ENCODE peak calls at places on chromosomes 4 and X, in four cellular contexts. X is HEK293T, W is K562, M is HepG2. C is an unnamed sample.

GRCh38 chr4:109675843-109676242 is 27.4 kb downstream of the CASP6 start:
- DNase-seq in X (no peak), W (no peak), M (no peak), C (no peak)

GRCh38 chr4:75723117-75723801 is 1.1 kb upstream of the USO1 start:
- DNase-seq in X (no peak), W (no peak), M (peak; percentile 53), C (no peak)

GRCh38 chr4:185914583-185915199 is 102.7 kb upstream of the SORBS2 start:
- DNase-seq in X (no peak), W (no peak), M (peak; percentile 72), C (no peak)

GRCh38 chr4:10011277-10011676 is 10.0 kb downstream of the SLC2A9 start:
- DNase-seq in X (no peak), W (no peak), M (no peak), C (no peak)

GRCh38 chr4:7352486-7352885 is 82.2 kb downstream of the PSAPL1 start:
- DNase-seq in X (no peak), W (no peak), M (no peak), C (no peak)

GRCh38 chrX:14030248-14030592 is 528 bp upstream of the GEMIN8 start:
- DNase-seq in X (no peak), W (no peak), M (no peak), C (no peak)

GRCh38 chr4:11628093-11628725 is 199.5 kb upstream of the HS3ST1 start:
- DNase-seq in X (no peak), W (no peak), M (no peak), C (no peak)

GRCh38 chrX:104359124-104359523 is 104.4 kb upstream of the ESX1 start:
- DNase-seq in X (no peak), W (no peak), M (no peak), C (no peak)

GRCh38 chr4:15702941-15703403 is at the start of gene BST1:
- DNase-seq in X (no peak), W (no peak), M (no peak), C (peak; percentile 69)

GRCh38 chr4:83258463-83258862 is 26.1 kb downstream of the COQ2 start:
- DNase-seq in X (no peak), W (no peak), M (no peak), C (no peak)

GRCh38 chrX:23515028-23515427 is 152.3 kb upstream of the PRDX4 start:
- DNase-seq in X (no peak), W (no peak), M (no peak), C (no peak)

GRCh38 chr4:128768373-128768996 is 41.0 kb upstream of the JADE1 start:
- DNase-seq in X (no peak), W (no peak), M (no peak), C (no peak)

GRCh38 chr4:98476891-98477290 is 181.5 kb downstream of the TSPAN5 start:
- DNase-seq in X (peak; percentile 40), W (no peak), M (no peak), C (no peak)

GRCh38 chr4:150181536-150181935 is 103.3 kb downstream of the DCLK2 start:
- DNase-seq in X (no peak), W (no peak), M (no peak), C (no peak)

GRCh38 chr4:77820836-77821561 is 1.8 kb upstream of the CNOT6L start:
- DNase-seq in X (no peak), W (no peak), M (no peak), C (no peak)

GRCh38 chr4:75514131-75514948 is at the start of the genes RCHY1 and THAP6:
- DNase-seq in X (peak; percentile 91), W (peak; percentile 84), M (peak; percentile 96), C (peak; percentile 94)

GRCh38 chrX:49029876-49030275 is 13.3 kb downstream of the TFE3 start:
- DNase-seq in X (no peak), W (peak; percentile 60), M (no peak), C (peak; percentile 69)

GRCh38 chr4:14719053-14719452 is 283.2 kb upstream of the CPEB2 start:
- DNase-seq in X (no peak), W (no peak), M (no peak), C (no peak)

GRCh38 chrX:23610491-23610890 is 56.8 kb upstream of the PRDX4 start:
- DNase-seq in X (no peak), W (no peak), M (no peak), C (no peak)

GRCh38 chr4:153465583-153465921 is 608 bp upstream of the TMEM131L start:
- DNase-seq in X (peak; percentile 45), W (peak; percentile 60), M (peak; percentile 37), C (peak; percentile 41)

GRCh38 chrX:27555514-27555913 is 34.6 kb upstream of the DCAF8L2 start:
- DNase-seq in X (peak; percentile 35), W (no peak), M (peak; percentile 41), C (no peak)

GRCh38 chrX:4710618-4711433 is 997.4 kb upstream of the PRKX start:
- DNase-seq in X (no peak), W (no peak), M (peak; percentile 23), C (no peak)

GRCh38 chrX:16851421-16851820 is 18.7 kb downstream of the RBBP7 start:
- DNase-seq in X (no peak), W (no peak), M (no peak), C (no peak)

GRCh38 chrX:23066588-23067281 is 67.0 kb downstream of the DDX53 start:
- DNase-seq in X (no peak), W (no peak), M (no peak), C (no peak)

GRCh38 chr4:37555324-37555723 is 130.9 kb downstream of the RELL1 start:
- DNase-seq in X (no peak), W (no peak), M (no peak), C (no peak)

GRCh38 chr4:156615066-156615514 is 356.5 kb downstream of the PDGFC start:
- DNase-seq in X (no peak), W (no peak), M (no peak), C (no peak)

GRCh38 chrX:105552395-105552794 is 269.9 kb upstream of the NRK start:
- DNase-seq in X (no peak), W (no peak), M (no peak), C (no peak)

GRCh38 chr4:2045518-2045951 is 13.6 kb upstream of the NAT8L start:
- DNase-seq in X (no peak), W (no peak), M (no peak), C (no peak)
- TF ChIP-seq ELF4 in X (no peak), W (no peak), M (no peak), C (no peak)

GRCh38 chr4:60461551-60461950 is 738.6 kb upstream of the ADGRL3 start:
- DNase-seq in X (no peak), W (no peak), M (no peak), C (no peak)
- TF ChIP-seq ELF4 in X (no peak), W (no peak), M (no peak), C (no peak)

GRCh38 chr4:4260185-4260751 is 12.2 kb upstream of the TMEM128 start:
- DNase-seq in X (peak; percentile 55), W (no peak), M (peak; percentile 79), C (no peak)
- TF ChIP-seq ELF4 in X (no peak), W (no peak), M (no peak), C (no peak)

DNA sequence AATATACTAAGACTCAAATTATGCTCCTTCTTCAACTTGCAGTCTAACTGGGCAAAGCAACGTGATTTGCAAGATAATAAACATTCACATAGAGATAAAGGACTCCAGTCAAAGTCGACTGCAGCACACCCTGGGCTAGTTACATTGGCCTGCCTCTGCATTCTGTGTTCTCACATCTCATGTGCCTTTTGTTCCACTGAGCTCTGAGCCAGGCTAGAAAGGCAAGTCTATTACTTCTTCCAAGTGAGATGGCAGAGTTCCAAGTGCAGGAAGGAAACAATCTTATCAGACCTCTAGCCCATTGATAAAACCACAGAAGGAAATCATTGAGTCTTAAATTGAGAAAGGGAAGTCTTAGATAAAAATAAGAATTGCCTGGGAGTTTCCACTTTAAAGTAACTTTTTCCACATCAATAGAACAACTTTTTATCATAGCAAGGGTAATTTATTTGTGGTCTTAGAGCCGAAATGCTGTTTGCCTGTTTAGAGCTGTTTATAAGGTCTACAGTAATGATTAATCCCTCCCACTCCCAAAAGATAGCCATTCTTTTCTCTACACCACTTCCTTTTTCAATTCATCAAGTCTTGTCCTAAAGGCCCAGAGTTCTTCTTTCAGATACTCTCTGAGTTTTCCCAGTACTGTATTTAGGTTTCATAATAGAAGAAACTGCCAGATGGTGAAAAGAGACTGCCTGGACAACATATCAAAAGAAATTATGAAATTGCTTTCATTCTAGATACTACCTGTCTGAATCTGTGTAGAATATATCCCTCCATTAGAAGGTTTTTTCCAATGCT is 200.2 kb downstream of the GUCY2F start:
- DNase-seq in X (no peak), W (no peak), M (no peak), C (no peak)
- TF ChIP-seq ELF4 in X (no peak), W (no peak), M (no peak), C (no peak)

GRCh38 chr4:106315968-106316772 is at the start of the genes AIMP1 and TBCK:
- DNase-seq in X (peak; percentile 76), W (peak; percentile 78), M (peak; percentile 88), C (peak; percentile 81)
- TF ChIP-seq ELF4 in X (peak; percentile 53), W (peak; percentile 84), M (peak; percentile 76), C (no peak)